ENCODE peak calls at places on chromosomes 5 and 9, in five cellular contexts. One of them, this sample, is unnamed. For H3K4me1 and H3K27me3, the result is how much of the 10 kb centered on the place peaks cover.

GRCh38 chr5:125422342-125422741 is 675.9 kb upstream of the ZNF608 start:
- DNase-seq in stomach: no peak
- DNase-seq in GM12878: no peak
- DNase-seq in transverse colon: no peak
- DNase-seq in ovary: no peak
- DNase-seq in this sample: no peak

GRCh38 chr5:140192715-140193428 is 17.9 kb downstream of the CYSTM1 start:
- DNase-seq in ovary: no peak
- DNase-seq in transverse colon: no peak
- DNase-seq in stomach: no peak
- DNase-seq in GM12878: no peak
- DNase-seq in this sample: no peak

GRCh38 chr5:146533260-146533857 is 17.4 kb upstream of the GPR151 start:
- DNase-seq in transverse colon: peak
- DNase-seq in GM12878: peak
- DNase-seq in ovary: peak
- DNase-seq in stomach: peak
- DNase-seq in this sample: peak

GRCh38 chr5:89374144-89374784 is 491.3 kb upstream of the MEF2C start:
- DNase-seq in transverse colon: peak
- DNase-seq in stomach: no peak
- DNase-seq in ovary: no peak
- DNase-seq in GM12878: no peak
- DNase-seq in this sample: no peak

GRCh38 chr5:14071433-14071832 is 71.7 kb upstream of the TRIO start:
- DNase-seq in transverse colon: no peak
- DNase-seq in stomach: no peak
- DNase-seq in ovary: no peak
- DNase-seq in GM12878: no peak
- DNase-seq in this sample: no peak

GRCh38 chr9:8766096-8766495 is 966.5 kb upstream of the DMAC1 start:
- DNase-seq in stomach: no peak
- DNase-seq in ovary: no peak
- DNase-seq in transverse colon: no peak
- DNase-seq in GM12878: no peak
- DNase-seq in this sample: no peak

GRCh38 chr5:66981705-66982387 is 214.8 kb downstream of the CD180 start:
- DNase-seq in transverse colon: no peak
- DNase-seq in stomach: no peak
- DNase-seq in ovary: no peak
- DNase-seq in GM12878: no peak
- DNase-seq in this sample: no peak

GRCh38 chr5:10460252-10460906 is 18.7 kb downstream of the ROPN1L start:
- DNase-seq in transverse colon: peak
- DNase-seq in ovary: no peak
- DNase-seq in stomach: peak
- DNase-seq in GM12878: no peak
- DNase-seq in this sample: no peak

GRCh38 chr5:69364850-69365249 is 4.5 kb downstream of the AK6 start:
- DNase-seq in GM12878: no peak
- DNase-seq in stomach: no peak
- DNase-seq in transverse colon: no peak
- DNase-seq in ovary: no peak
- DNase-seq in this sample: no peak

GRCh38 chr5:66992547-66992946 is 204.1 kb downstream of the CD180 start:
- DNase-seq in transverse colon: no peak
- DNase-seq in stomach: no peak
- DNase-seq in ovary: no peak
- DNase-seq in GM12878: no peak
- DNase-seq in this sample: no peak

GRCh38 chr9:132885691-132886357 is 7.1 kb downstream of the SPACA9 start:
- DNase-seq in stomach: no peak
- DNase-seq in GM12878: no peak
- DNase-seq in ovary: no peak
- DNase-seq in transverse colon: no peak
- DNase-seq in this sample: no peak

GRCh38 chr5:53100606-53101005 is 9.0 kb downstream of the MOCS2 start:
- DNase-seq in transverse colon: no peak
- DNase-seq in GM12878: no peak
- DNase-seq in stomach: no peak
- DNase-seq in ovary: no peak
- DNase-seq in this sample: no peak

GRCh38 chr9:113269871-113270270 is 5.5 kb downstream of the CDC26 start:
- DNase-seq in ovary: no peak
- DNase-seq in transverse colon: no peak
- DNase-seq in GM12878: no peak
- DNase-seq in stomach: no peak
- DNase-seq in this sample: no peak

GRCh38 chr9:114017741-114018715 is 60.1 kb downstream of the AMBP start:
- DNase-seq in ovary: peak
- DNase-seq in GM12878: no peak
- DNase-seq in transverse colon: no peak
- DNase-seq in stomach: peak
- DNase-seq in this sample: peak

GRCh38 chr5:82422751-82423181 is 144.6 kb upstream of the RPS23 start:
- DNase-seq in stomach: no peak
- DNase-seq in ovary: no peak
- DNase-seq in transverse colon: peak
- DNase-seq in GM12878: no peak
- DNase-seq in this sample: peak

GRCh38 chr9:84283895-84284294 is 56.7 kb downstream of the SLC28A3 start:
- DNase-seq in ovary: no peak
- DNase-seq in transverse colon: no peak
- DNase-seq in stomach: no peak
- DNase-seq in GM12878: no peak
- DNase-seq in this sample: no peak

GRCh38 chr9:111804636-111805035 is 9.9 kb upstream of the SHOC1 start:
- DNase-seq in GM12878: no peak
- DNase-seq in stomach: no peak
- DNase-seq in transverse colon: no peak
- DNase-seq in ovary: no peak
- DNase-seq in this sample: no peak

GRCh38 chr9:98913705-98914104 is 30.0 kb upstream of the COL15A1 start:
- DNase-seq in transverse colon: no peak
- DNase-seq in ovary: no peak
- DNase-seq in GM12878: no peak
- DNase-seq in stomach: no peak
- DNase-seq in this sample: no peak

GRCh38 chr5:78005021-78005785 is 229.1 kb upstream of the TBCA start:
- DNase-seq in stomach: no peak
- DNase-seq in transverse colon: no peak
- DNase-seq in GM12878: no peak
- DNase-seq in ovary: no peak
- DNase-seq in this sample: no peak

GRCh38 chr5:5424736-5425135 is 2.3 kb downstream of the ICE1 start:
- DNase-seq in GM12878: no peak
- DNase-seq in transverse colon: no peak
- DNase-seq in stomach: no peak
- DNase-seq in ovary: no peak
- DNase-seq in this sample: no peak

GRCh38 chr5:130885027-130885426 is 280.0 kb downstream of the HINT1 start:
- DNase-seq in ovary: no peak
- DNase-seq in stomach: no peak
- DNase-seq in transverse colon: peak
- DNase-seq in GM12878: no peak
- DNase-seq in this sample: no peak

GRCh38 chr5:37789991-37790390 is 49.9 kb downstream of the GDNF start:
- DNase-seq in transverse colon: no peak
- DNase-seq in stomach: no peak
- DNase-seq in GM12878: no peak
- DNase-seq in ovary: no peak
- DNase-seq in this sample: no peak

GRCh38 chr9:128685636-128686489 is 3.2 kb upstream of the SET start:
- DNase-seq in GM12878: no peak
- DNase-seq in transverse colon: peak
- DNase-seq in ovary: no peak
- DNase-seq in stomach: peak
- DNase-seq in this sample: no peak

GRCh38 chr5:40754381-40755092 is 1.2 kb downstream of the TTC33 start:
- DNase-seq in ovary: no peak
- DNase-seq in GM12878: no peak
- DNase-seq in stomach: no peak
- DNase-seq in transverse colon: no peak
- DNase-seq in this sample: no peak

GRCh38 chr5:77952811-77953210 is 176.7 kb upstream of the TBCA start:
- DNase-seq in transverse colon: no peak
- DNase-seq in GM12878: no peak
- DNase-seq in stomach: no peak
- DNase-seq in ovary: no peak
- DNase-seq in this sample: no peak

GRCh38 chr9:83238871-83239624 is 176.1 kb upstream of the RASEF start:
- DNase-seq in ovary: no peak
- DNase-seq in GM12878: no peak
- DNase-seq in transverse colon: peak
- DNase-seq in stomach: no peak
- DNase-seq in this sample: no peak

GRCh38 chr9:9924369-9924768 is 688.4 kb downstream of the PTPRD start:
- DNase-seq in GM12878: no peak
- DNase-seq in transverse colon: no peak
- DNase-seq in ovary: no peak
- DNase-seq in stomach: no peak
- DNase-seq in this sample: no peak

GRCh38 chr9:136703231-136703870 is 9.0 kb upstream of the DIPK1B start:
- DNase-seq in transverse colon: no peak
- DNase-seq in ovary: no peak
- DNase-seq in GM12878: no peak
- DNase-seq in stomach: no peak
- DNase-seq in this sample: no peak

GRCh38 chr9:91825422-91825821 is 124.6 kb downstream of the ROR2 start:
- DNase-seq in GM12878: no peak
- DNase-seq in transverse colon: no peak
- DNase-seq in stomach: no peak
- DNase-seq in ovary: peak
- DNase-seq in this sample: no peak

GRCh38 chr5:176677209-176677931 is 30.1 kb downstream of the TSPAN17 start:
- DNase-seq in ovary: no peak
- DNase-seq in transverse colon: no peak
- DNase-seq in GM12878: no peak
- DNase-seq in stomach: no peak
- DNase-seq in this sample: no peak

GRCh38 chr9:36637491-36638270 is 65.0 kb downstream of the MELK start:
- DNase-seq in ovary: no peak
- DNase-seq in transverse colon: no peak
- DNase-seq in GM12878: no peak
- DNase-seq in stomach: no peak
- DNase-seq in this sample: no peak

GRCh38 chr5:105885266-105885665 is 1785.5 kb downstream of the EFNA5 start:
- DNase-seq in transverse colon: no peak
- DNase-seq in stomach: no peak
- DNase-seq in ovary: no peak
- DNase-seq in GM12878: no peak
- DNase-seq in this sample: no peak

DNA sequence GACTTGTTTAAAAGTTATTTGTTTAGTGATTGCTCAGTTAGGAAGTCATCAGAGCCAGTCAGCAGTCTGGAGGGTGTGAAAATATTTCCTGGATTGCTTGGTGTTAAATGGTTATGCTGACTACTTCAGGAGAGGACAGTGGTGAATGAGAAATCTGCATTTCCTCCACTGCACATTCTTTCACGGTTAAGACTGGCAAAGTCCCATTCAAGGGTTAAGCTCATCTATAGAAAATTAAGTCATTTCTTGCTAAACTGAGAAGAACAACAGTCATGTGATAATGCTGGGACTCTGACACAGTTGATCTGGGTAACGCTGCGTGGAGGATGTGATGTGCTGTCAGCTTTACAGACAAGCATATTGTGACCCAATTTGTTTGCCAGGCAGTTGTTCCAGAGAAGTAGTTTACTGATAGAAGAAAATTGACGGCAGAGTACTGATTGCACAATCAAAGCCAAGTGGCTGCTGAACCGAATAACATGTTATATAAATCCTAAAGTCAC is 80.4 kb downstream of the GRAMD2B start:
- DNase-seq in GM12878: no peak
- DNase-seq in stomach: no peak
- DNase-seq in transverse colon: no peak
- DNase-seq in ovary: no peak
- DNase-seq in this sample: no peak
- TF ChIP-seq EP300 in GM12878: no peak
- TF ChIP-seq EP300 in stomach: no peak
- TF ChIP-seq EP300 in transverse colon: peak
- TF ChIP-seq EP300 in ovary: peak
- TF ChIP-seq EP300 in this sample: peak

GRCh38 chr5:345404-346195 is 24.1 kb downstream of the AHRR start:
- DNase-seq in GM12878: no peak
- DNase-seq in stomach: no peak
- DNase-seq in ovary: peak
- DNase-seq in transverse colon: no peak
- DNase-seq in this sample: no peak
- H3K4me1 ChIP-seq in GM12878: under half
- H3K4me1 ChIP-seq in stomach: under half
- H3K4me1 ChIP-seq in ovary: under half
- H3K4me1 ChIP-seq in transverse colon: under half
- H3K4me1 ChIP-seq in this sample: under half

DNA sequence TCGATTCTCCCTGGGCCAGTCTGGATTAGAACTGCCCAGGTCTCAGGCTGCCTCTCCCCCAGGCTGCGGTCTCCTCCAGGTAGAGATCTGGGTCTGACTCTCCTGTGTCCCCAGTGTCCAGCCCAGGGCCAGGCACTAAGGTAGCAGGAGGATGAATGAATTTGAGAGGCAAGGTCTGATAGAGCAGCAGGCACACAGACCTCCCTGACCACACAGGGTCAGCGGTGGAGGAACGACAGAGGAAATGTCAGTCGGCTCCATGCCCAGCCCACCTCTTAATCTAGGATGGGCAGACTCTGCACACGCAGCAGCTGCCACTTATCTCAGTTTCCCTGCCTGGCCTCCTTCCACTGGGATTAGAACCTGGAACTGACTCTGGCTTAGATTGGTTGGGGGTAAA is 272.7 kb upstream of the MVB12B start:
- DNase-seq in transverse colon: no peak
- DNase-seq in stomach: no peak
- DNase-seq in ovary: no peak
- DNase-seq in GM12878: no peak
- DNase-seq in this sample: no peak
- H3K27me3 ChIP-seq in transverse colon: under half
- H3K27me3 ChIP-seq in stomach: half or more
- H3K27me3 ChIP-seq in ovary: under half
- H3K27me3 ChIP-seq in GM12878: under half
- H3K27me3 ChIP-seq in this sample: half or more

GRCh38 chr5:175520321-175520720 is 42.0 kb downstream of the SFXN1 start:
- DNase-seq in stomach: no peak
- DNase-seq in GM12878: no peak
- DNase-seq in ovary: no peak
- DNase-seq in transverse colon: no peak
- DNase-seq in this sample: no peak

GRCh38 chr5:175516933-175517823 is 38.8 kb downstream of the SFXN1 start:
- DNase-seq in transverse colon: no peak
- DNase-seq in stomach: no peak
- DNase-seq in ovary: no peak
- DNase-seq in GM12878: no peak
- DNase-seq in this sample: no peak

GRCh38 chr5:175519006-175519405 is 40.6 kb downstream of the SFXN1 start:
- DNase-seq in transverse colon: no peak
- DNase-seq in GM12878: no peak
- DNase-seq in stomach: no peak
- DNase-seq in ovary: no peak
- DNase-seq in this sample: no peak

GRCh38 chr5:175520873-175521272 is 42.5 kb downstream of the SFXN1 start:
- DNase-seq in stomach: no peak
- DNase-seq in GM12878: no peak
- DNase-seq in transverse colon: no peak
- DNase-seq in ovary: no peak
- DNase-seq in this sample: no peak

GRCh38 chr5:175517824-175518450 is 39.6 kb downstream of the SFXN1 start:
- DNase-seq in transverse colon: no peak
- DNase-seq in ovary: no peak
- DNase-seq in stomach: no peak
- DNase-seq in GM12878: no peak
- DNase-seq in this sample: no peak
- TF ChIP-seq EP300 in transverse colon: no peak
- TF ChIP-seq EP300 in ovary: no peak
- TF ChIP-seq EP300 in stomach: no peak
- TF ChIP-seq EP300 in GM12878: no peak
- TF ChIP-seq EP300 in this sample: no peak